ENCODE peak calls at places on chromosomes 11 and 22, in five cellular contexts. K, P, D, Q and X are unnamed samples.

GRCh38 chr22:46070722-46071450 is 79.4 kb upstream of the PPARA start:
- DNase-seq in K (no peak), P (peak; percentile 20), D (no peak), Q (peak; percentile 81), X (peak; percentile 72)

GRCh38 chr11:13692172-13692571 is 23.7 kb downstream of the FAR1 start:
- DNase-seq in K (no peak), P (no peak), D (no peak), Q (no peak), X (no peak)

GRCh38 chr11:134759314-134759713 is 347.3 kb upstream of the B3GAT1 start:
- DNase-seq in K (no peak), P (no peak), D (no peak), Q (no peak), X (no peak)

GRCh38 chr22:39530692-39531331 is 1.7 kb downstream of the RPS19BP1 start:
- DNase-seq in K (no peak), P (peak; percentile 80), D (no peak), Q (peak; percentile 67), X (no peak)

GRCh38 chr11:117510646-117511045 is 183.0 kb downstream of the CEP164 start:
- DNase-seq in K (no peak), P (no peak), D (no peak), Q (no peak), X (no peak)

GRCh38 chr11:106724293-106724892 is 293.9 kb downstream of the GUCY1A2 start:
- DNase-seq in K (peak; percentile 25), P (no peak), D (peak; percentile 24), Q (peak; percentile 57), X (no peak)

GRCh38 chr11:16800382-16800781 is 61.9 kb downstream of the C11orf58 start:
- DNase-seq in K (no peak), P (no peak), D (no peak), Q (no peak), X (no peak)

GRCh38 chr11:130431337-130431773 is 2.9 kb upstream of the ADAMTS8 start:
- DNase-seq in K (no peak), P (peak; percentile 85), D (no peak), Q (peak; percentile 76), X (peak; percentile 24)

GRCh38 chr11:126544311-126545056 is 189.0 kb downstream of the ST3GAL4 start:
- DNase-seq in K (no peak), P (no peak), D (no peak), Q (peak; percentile 21), X (no peak)

GRCh38 chr11:120546312-120547205 is 35.0 kb downstream of the GRIK4 start:
- DNase-seq in K (peak; percentile 88), P (no peak), D (peak; percentile 86), Q (peak; percentile 94), X (peak; percentile 86)

GRCh38 chr22:48753381-48753730 is 1074.3 kb downstream of the BRD1 start:
- DNase-seq in K (no peak), P (no peak), D (no peak), Q (no peak), X (no peak)

GRCh38 chr11:90434858-90435257 is 212.0 kb upstream of the CHORDC1 start:
- DNase-seq in K (no peak), P (peak; percentile 23), D (no peak), Q (no peak), X (no peak)

GRCh38 chr11:113457784-113458183 is 17.4 kb downstream of the DRD2 start:
- DNase-seq in K (no peak), P (no peak), D (no peak), Q (no peak), X (no peak)

GRCh38 chr11:128409476-128409875 is 177.9 kb downstream of the ETS1 start:
- DNase-seq in K (peak; percentile 48), P (no peak), D (peak; percentile 83), Q (peak; percentile 81), X (no peak)

GRCh38 chr11:110453684-110454354 is 24.1 kb downstream of the FDX1 start:
- DNase-seq in K (no peak), P (no peak), D (no peak), Q (no peak), X (no peak)

GRCh38 chr11:74212533-74212932 is 41.4 kb downstream of the PPME1 start:
- DNase-seq in K (no peak), P (no peak), D (no peak), Q (no peak), X (no peak)

GRCh38 chr22:49827853-49828598 is at the start of gene BRD1:
- DNase-seq in K (no peak), P (peak; percentile 66), D (no peak), Q (peak; percentile 73), X (peak; percentile 33)

GRCh38 chr11:104028476-104028875 is 8.0 kb upstream of the DDI1 start:
- DNase-seq in K (no peak), P (no peak), D (no peak), Q (peak; percentile 76), X (no peak)

GRCh38 chr22:43826142-43827093 is 14.3 kb upstream of the EFCAB6 start:
- DNase-seq in K (peak; percentile 39), P (no peak), D (peak; percentile 29), Q (peak; percentile 62), X (peak; percentile 68)

GRCh38 chr11:115238802-115239201 is 265.4 kb downstream of the CADM1 start:
- DNase-seq in K (no peak), P (no peak), D (no peak), Q (no peak), X (no peak)

GRCh38 chr11:61037694-61038093 is 64.6 kb upstream of the CD5 start:
- DNase-seq in K (no peak), P (no peak), D (peak; percentile 28), Q (peak; percentile 18), X (no peak)

GRCh38 chr11:95297680-95298452 is 66.9 kb upstream of the SESN3 start:
- DNase-seq in K (no peak), P (no peak), D (no peak), Q (no peak), X (no peak)

GRCh38 chr11:2791521-2792375 is 92.0 kb upstream of the KCNQ1OT1 start:
- DNase-seq in K (no peak), P (no peak), D (no peak), Q (no peak), X (no peak)

GRCh38 chr11:80435345-80435744 is 994.5 kb upstream of the TENM4 start:
- DNase-seq in K (no peak), P (no peak), D (no peak), Q (no peak), X (no peak)

GRCh38 chr11:2293396-2294339 is 8.1 kb downstream of the C11orf21 start:
- DNase-seq in K (no peak), P (no peak), D (no peak), Q (no peak), X (no peak)

GRCh38 chr11:128929991-128930390 is 12.7 kb downstream of the TP53AIP1 start:
- DNase-seq in K (no peak), P (no peak), D (no peak), Q (peak; percentile 20), X (no peak)

GRCh38 chr22:37197451-37198289 is 9.6 kb upstream of the C1QTNF6 start:
- DNase-seq in K (no peak), P (no peak), D (no peak), Q (peak; percentile 75), X (peak; percentile 98)

GRCh38 chr11:123525072-123525471 is 95.0 kb downstream of the GRAMD1B start:
- DNase-seq in K (no peak), P (no peak), D (no peak), Q (no peak), X (no peak)

GRCh38 chr11:91859666-91860065 is 365.0 kb upstream of the FAT3 start:
- DNase-seq in K (no peak), P (no peak), D (no peak), Q (no peak), X (peak; percentile 27)

GRCh38 chr11:107821199-107821926 is 37.2 kb downstream of the SLC35F2 start:
- DNase-seq in K (no peak), P (no peak), D (no peak), Q (peak; percentile 32), X (no peak)

GRCh38 chr11:65618763-65619162 is 3.2 kb downstream of the PCNX3 start:
- DNase-seq in K (no peak), P (no peak), D (no peak), Q (no peak), X (no peak)

GRCh38 chr11:6841694-6842093 is 3.8 kb upstream of the OR10A5 start:
- DNase-seq in K (no peak), P (no peak), D (no peak), Q (no peak), X (no peak)

GRCh38 chr22:24445481-24446290 is 18.3 kb downstream of the ADORA2A start:
- DNase-seq in K (no peak), P (no peak), D (no peak), Q (no peak), X (no peak)

GRCh38 chr22:35966314-35967045 is 62.1 kb downstream of the RBFOX2 start:
- DNase-seq in K (no peak), P (no peak), D (peak; percentile 56), Q (no peak), X (no peak)

GRCh38 chr11:8381343-8381742 is 117.7 kb upstream of the LMO1 start:
- DNase-seq in K (no peak), P (no peak), D (no peak), Q (no peak), X (no peak)

GRCh38 chr22:27450448-27450847 is 351.1 kb downstream of the MN1 start:
- DNase-seq in K (no peak), P (no peak), D (no peak), Q (no peak), X (no peak)

GRCh38 chr11:73273246-73273890 is 1.2 kb downstream of the P2RY6 start:
- DNase-seq in K (no peak), P (no peak), D (no peak), Q (no peak), X (no peak)

GRCh38 chr11:100269511-100269910 is 417.6 kb upstream of the ARHGAP42 start:
- DNase-seq in K (no peak), P (no peak), D (no peak), Q (no peak), X (no peak)

GRCh38 chr11:64334764-64335741 is 5.0 kb upstream of the CCDC88B start:
- DNase-seq in K (peak; percentile 68), P (peak; percentile 96), D (peak; percentile 95), Q (peak; percentile 75), X (peak; percentile 93)

GRCh38 chr11:58493676-58494075 is 14.2 kb downstream of the OR5B21 start:
- DNase-seq in K (no peak), P (no peak), D (no peak), Q (no peak), X (no peak)